ENCODE peak calls at places on chromosomes 13 and 19, in eight cellular contexts. I, F, R, G, B, X, S and V are unnamed samples.

GRCh38 chr13:21138561-21138960 is 37.8 kb downstream of the SKA3 start:
- DNase-seq in I (no peak), R (no peak), X (no peak), G (no peak), F (no peak), S (peak; percentile 56), B (no peak), V (no peak)

GRCh38 chr19:48283908-48284307 is 14.0 kb downstream of the ZNF114 start:
- DNase-seq in B (no peak), F (no peak), G (no peak), I (no peak), S (no peak), R (no peak), X (no peak), V (no peak)

GRCh38 chr19:41172297-41173164 is 20.5 kb upstream of the CYP2S1 start:
- DNase-seq in X (no peak), F (no peak), R (peak; percentile 33), S (no peak), B (no peak), G (peak; percentile 38), I (no peak), V (peak; percentile 44)

GRCh38 chr13:32426981-32427851 is 714 bp downstream of the N4BP2L1 start:
- DNase-seq in R (peak; percentile 57), S (peak; percentile 25), I (no peak), X (no peak), F (peak; percentile 62), B (no peak), G (peak; percentile 92), V (peak; percentile 56)

GRCh38 chr19:55486971-55487883 is 1.0 kb upstream of the SSC5D start:
- DNase-seq in I (no peak), B (no peak), S (peak; percentile 83), F (no peak), X (no peak), G (peak; percentile 46), R (no peak), V (peak; percentile 60)

GRCh38 chr13:85137516-85137915 is 661.7 kb downstream of the SLITRK6 start:
- DNase-seq in X (no peak), I (no peak), G (no peak), R (no peak), S (no peak), F (no peak), B (no peak), V (no peak)

GRCh38 chr19:10226376-10227214 is 4.5 kb downstream of the S1PR2 start:
- DNase-seq in F (peak; percentile 54), R (peak; percentile 44), X (no peak), G (peak; percentile 88), I (no peak), S (no peak), B (no peak), V (peak; percentile 58)

GRCh38 chr19:48614436-48615144 is at the start of gene FAM83E:
- DNase-seq in S (no peak), X (no peak), G (peak; percentile 88), R (peak; percentile 90), I (no peak), F (no peak), B (no peak), V (peak; percentile 96)

GRCh38 chr13:108328848-108329247 is 59.3 kb downstream of the TNFSF13B start:
- DNase-seq in S (no peak), R (no peak), B (no peak), G (no peak), I (no peak), X (no peak), F (no peak), V (no peak)

GRCh38 chr13:108325863-108326262 is 56.3 kb downstream of the TNFSF13B start:
- DNase-seq in F (no peak), I (no peak), G (no peak), S (no peak), B (no peak), X (no peak), R (no peak), V (no peak)

GRCh38 chr13:108322206-108322824 is 52.8 kb downstream of the TNFSF13B start:
- DNase-seq in B (peak; percentile 9), S (peak; percentile 42), X (peak; percentile 28), R (no peak), G (no peak), I (peak; percentile 81), F (no peak), V (no peak)

DNA sequence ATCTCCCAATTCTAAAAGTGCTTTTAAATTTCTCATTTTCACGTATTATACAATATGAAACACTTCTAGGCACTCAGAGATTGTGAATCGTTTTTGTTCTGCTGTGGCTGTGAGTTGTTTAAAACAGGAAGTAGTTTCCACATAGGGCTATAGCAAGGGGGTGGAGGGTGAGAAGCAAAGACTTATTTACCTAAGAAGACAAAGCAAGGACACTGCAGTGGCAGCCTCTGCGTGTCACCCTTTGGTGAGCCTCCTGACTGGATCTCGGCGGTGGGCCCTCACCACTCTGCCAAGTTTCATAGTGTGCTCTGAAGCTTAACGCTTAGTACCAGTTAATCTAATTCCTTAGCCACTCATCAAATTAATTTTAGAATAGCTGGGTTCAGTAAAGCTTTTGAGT is 56.8 kb downstream of the TNFSF13B start:
- DNase-seq in F (no peak), S (no peak), G (no peak), I (no peak), X (no peak), B (peak; percentile 8), R (no peak), V (no peak)
- H3K4me3 ChIP-seq in F (no peak overlapping the region), S (no peak overlapping the region), G (no peak overlapping the region), I (peak overlapping the region; percentile 7), X (no peak overlapping the region), B (no peak overlapping the region), R (no peak overlapping the region), V (no peak overlapping the region)

GRCh38 chr13:50422181-50423148 is 407.2 kb downstream of the KCNRG start:
- DNase-seq in B (no peak), R (no peak), I (no peak), F (no peak), S (no peak), G (no peak), X (no peak), V (no peak)

GRCh38 chr13:50425772-50426171 is 410.5 kb downstream of the KCNRG start:
- DNase-seq in F (no peak), R (no peak), X (no peak), G (no peak), S (no peak), I (no peak), B (no peak), V (no peak)

GRCh38 chr13:50426932-50427331 is 411.7 kb downstream of the KCNRG start:
- DNase-seq in R (no peak), G (no peak), F (no peak), X (no peak), B (no peak), S (no peak), I (no peak), V (no peak)

GRCh38 chr13:50424993-50425392 is 409.7 kb downstream of the KCNRG start:
- DNase-seq in R (no peak), F (no peak), B (no peak), I (no peak), G (no peak), X (no peak), S (no peak), V (no peak)

GRCh38 chr13:50428183-50428877 is 413.1 kb downstream of the KCNRG start:
- DNase-seq in I (no peak), R (no peak), G (no peak), B (no peak), F (no peak), X (no peak), S (no peak), V (no peak)
- TF ChIP-seq POLR2AphosphoS5 in I (no peak), R (no peak), G (no peak), B (no peak), F (no peak), X (no peak), S (no peak), V (no peak)

DNA sequence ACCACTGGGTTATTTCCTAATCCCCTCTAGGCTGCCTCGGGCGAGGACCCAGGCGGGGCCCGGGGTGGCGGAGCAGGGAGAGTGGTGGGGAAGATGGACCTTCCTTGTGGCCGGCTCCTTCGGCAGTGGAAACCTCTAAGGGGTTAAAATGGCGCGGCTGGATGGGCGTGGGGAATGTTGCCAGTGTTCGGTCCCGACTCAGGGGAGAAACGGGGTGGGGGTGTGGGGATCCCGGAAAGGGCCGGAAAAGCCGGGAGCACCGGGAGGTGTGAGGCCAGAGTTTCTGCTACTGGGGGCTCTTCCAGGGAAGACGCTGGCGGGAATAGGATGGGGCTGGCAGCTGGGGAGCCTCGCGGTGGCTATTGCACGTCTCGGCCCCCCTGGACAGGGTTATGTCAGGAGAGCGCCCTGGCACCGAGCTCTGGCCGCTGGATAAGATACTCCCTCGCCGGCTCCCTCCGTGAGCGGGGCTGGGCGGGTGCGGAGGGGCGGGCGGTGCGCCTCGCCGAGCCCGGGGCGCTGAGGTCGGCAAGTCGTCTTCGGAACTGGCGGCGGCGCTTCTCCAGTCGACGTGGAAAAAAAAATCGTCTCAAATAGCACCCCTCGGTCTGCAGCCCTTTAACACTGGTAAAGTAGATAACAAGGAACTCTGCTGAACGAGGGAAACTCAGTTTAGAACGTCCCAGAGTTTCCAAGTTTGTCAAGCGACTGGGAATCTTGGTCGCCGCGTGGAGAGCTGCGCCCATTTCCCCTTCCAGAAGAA is 114.9 kb downstream of the KCNRG start:
- DNase-seq in X (no peak), G (peak; percentile 88), F (no peak), S (no peak), R (no peak), B (no peak), I (no peak), V (peak; percentile 48)
- H3K4me3 ChIP-seq in X (peak overlapping the region; percentile 56), G (peak overlapping the region; percentile 2), F (peak overlapping the region; percentile 61), S (peak overlapping the region; percentile 35), R (peak overlapping the region; percentile 35), B (peak overlapping the region; percentile 50), I (no peak overlapping the region), V (peak overlapping the region; percentile 3)

DNA sequence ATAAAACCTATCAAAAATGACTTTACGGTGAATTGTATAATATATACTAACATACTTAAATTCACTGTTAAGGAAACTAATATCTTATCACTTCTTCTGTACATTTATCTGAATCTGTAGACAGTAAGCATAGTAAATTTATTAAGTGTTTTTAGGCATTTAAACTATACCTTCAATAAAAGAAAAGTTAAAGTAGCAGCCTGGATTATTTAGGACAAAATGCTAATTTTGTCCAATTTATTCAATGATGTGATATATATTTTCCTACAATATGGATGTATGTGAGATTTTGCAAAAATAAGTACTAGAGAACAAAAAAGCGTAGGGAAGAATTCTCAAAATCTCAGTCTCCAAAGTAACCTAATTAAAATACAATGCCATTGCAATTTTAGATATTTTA is 299.9 kb downstream of the GPC5 start:
- DNase-seq in B (no peak), R (no peak), F (no peak), S (no peak), G (no peak), I (no peak), X (no peak), V (no peak)
- TF ChIP-seq POLR2AphosphoS5 in B (no peak), R (no peak), F (no peak), S (no peak), G (no peak), I (no peak), X (no peak), V (no peak)